ENCODE peak calls at places on chromosome 2, in eight cellular contexts. One of them, this sample, is unnamed.

GRCh38 chr2:146246734-146247523 is 1597.9 kb upstream of the ACVR2A start:
- DNase-seq in occipital lobe: no peak
- DNase-seq in upper lobe of right lung: no peak
- DNase-seq in neural crest cell: no peak
- DNase-seq in NCI-H460: no peak
- DNase-seq in activated naive CD4-positive, alpha-beta T cell treated with Interleukin-2 at 50 U/mL for 16 hours: no peak
- DNase-seq in AG09309: no peak
- DNase-seq in left ventricle myocardium inferior: no peak
- DNase-seq in this sample: no peak

GRCh38 chr2:160347269-160347863 is 146.2 kb downstream of the RBMS1 start:
- DNase-seq in left ventricle myocardium inferior: no peak
- DNase-seq in occipital lobe: no peak
- DNase-seq in neural crest cell: no peak
- DNase-seq in NCI-H460: no peak
- DNase-seq in upper lobe of right lung: no peak
- DNase-seq in AG09309: no peak
- DNase-seq in activated naive CD4-positive, alpha-beta T cell treated with Interleukin-2 at 50 U/mL for 16 hours: no peak
- DNase-seq in this sample: no peak

GRCh38 chr2:99348173-99348572 is 11.0 kb downstream of the EIF5B start:
- DNase-seq in occipital lobe: no peak
- DNase-seq in neural crest cell: no peak
- DNase-seq in left ventricle myocardium inferior: no peak
- DNase-seq in AG09309: no peak
- DNase-seq in upper lobe of right lung: no peak
- DNase-seq in NCI-H460: no peak
- DNase-seq in activated naive CD4-positive, alpha-beta T cell treated with Interleukin-2 at 50 U/mL for 16 hours: no peak
- DNase-seq in this sample: no peak

GRCh38 chr2:54673501-54673998 is 49.9 kb upstream of the EML6 start:
- DNase-seq in NCI-H460: no peak
- DNase-seq in occipital lobe: no peak
- DNase-seq in neural crest cell: no peak
- DNase-seq in AG09309: no peak
- DNase-seq in upper lobe of right lung: peak
- DNase-seq in left ventricle myocardium inferior: peak
- DNase-seq in activated naive CD4-positive, alpha-beta T cell treated with Interleukin-2 at 50 U/mL for 16 hours: peak
- DNase-seq in this sample: no peak

GRCh38 chr2:15920696-15921095 is 19.7 kb upstream of the MYCN start:
- DNase-seq in left ventricle myocardium inferior: no peak
- DNase-seq in NCI-H460: no peak
- DNase-seq in activated naive CD4-positive, alpha-beta T cell treated with Interleukin-2 at 50 U/mL for 16 hours: no peak
- DNase-seq in occipital lobe: no peak
- DNase-seq in AG09309: no peak
- DNase-seq in upper lobe of right lung: no peak
- DNase-seq in neural crest cell: no peak
- DNase-seq in this sample: no peak

GRCh38 chr2:96773922-96774321 is 13.2 kb downstream of the CNNM4 start:
- DNase-seq in neural crest cell: no peak
- DNase-seq in left ventricle myocardium inferior: no peak
- DNase-seq in occipital lobe: no peak
- DNase-seq in NCI-H460: no peak
- DNase-seq in AG09309: no peak
- DNase-seq in activated naive CD4-positive, alpha-beta T cell treated with Interleukin-2 at 50 U/mL for 16 hours: peak
- DNase-seq in upper lobe of right lung: no peak
- DNase-seq in this sample: no peak

GRCh38 chr2:168700615-168701245 is 101.7 kb upstream of the NOSTRIN start:
- DNase-seq in neural crest cell: no peak
- DNase-seq in activated naive CD4-positive, alpha-beta T cell treated with Interleukin-2 at 50 U/mL for 16 hours: no peak
- DNase-seq in occipital lobe: no peak
- DNase-seq in left ventricle myocardium inferior: no peak
- DNase-seq in NCI-H460: no peak
- DNase-seq in AG09309: no peak
- DNase-seq in upper lobe of right lung: no peak
- DNase-seq in this sample: no peak

GRCh38 chr2:9547272-9547991 is 8.2 kb downstream of the ADAM17 start:
- DNase-seq in AG09309: no peak
- DNase-seq in neural crest cell: no peak
- DNase-seq in occipital lobe: no peak
- DNase-seq in upper lobe of right lung: no peak
- DNase-seq in NCI-H460: no peak
- DNase-seq in activated naive CD4-positive, alpha-beta T cell treated with Interleukin-2 at 50 U/mL for 16 hours: no peak
- DNase-seq in left ventricle myocardium inferior: no peak
- DNase-seq in this sample: no peak

GRCh38 chr2:61759718-61760117 is 94.1 kb downstream of the FAM161A start:
- DNase-seq in left ventricle myocardium inferior: no peak
- DNase-seq in occipital lobe: no peak
- DNase-seq in activated naive CD4-positive, alpha-beta T cell treated with Interleukin-2 at 50 U/mL for 16 hours: no peak
- DNase-seq in AG09309: no peak
- DNase-seq in neural crest cell: no peak
- DNase-seq in NCI-H460: peak
- DNase-seq in upper lobe of right lung: no peak
- DNase-seq in this sample: no peak

GRCh38 chr2:218569661-218570500 is 1.2 kb downstream of the CNOT9 start:
- DNase-seq in occipital lobe: no peak
- DNase-seq in upper lobe of right lung: no peak
- DNase-seq in neural crest cell: no peak
- DNase-seq in NCI-H460: peak
- DNase-seq in left ventricle myocardium inferior: peak
- DNase-seq in AG09309: no peak
- DNase-seq in activated naive CD4-positive, alpha-beta T cell treated with Interleukin-2 at 50 U/mL for 16 hours: no peak
- DNase-seq in this sample: peak

GRCh38 chr2:134331081-134331480 is 77.2 kb downstream of the MGAT5 start:
- DNase-seq in occipital lobe: no peak
- DNase-seq in NCI-H460: no peak
- DNase-seq in activated naive CD4-positive, alpha-beta T cell treated with Interleukin-2 at 50 U/mL for 16 hours: no peak
- DNase-seq in upper lobe of right lung: no peak
- DNase-seq in left ventricle myocardium inferior: no peak
- DNase-seq in neural crest cell: no peak
- DNase-seq in AG09309: no peak
- DNase-seq in this sample: no peak

GRCh38 chr2:2542966-2543555 is 212.0 kb upstream of the MYT1L start:
- DNase-seq in AG09309: no peak
- DNase-seq in neural crest cell: peak
- DNase-seq in upper lobe of right lung: no peak
- DNase-seq in activated naive CD4-positive, alpha-beta T cell treated with Interleukin-2 at 50 U/mL for 16 hours: no peak
- DNase-seq in NCI-H460: no peak
- DNase-seq in left ventricle myocardium inferior: no peak
- DNase-seq in occipital lobe: no peak
- DNase-seq in this sample: peak

This sample was measured in Ammon's horn.